ENCODE peak calls at places on chromosomes 16 and 17, in seven cellular contexts. One of them, this sample, is unnamed.

GRCh38 chr17:63945851-63946439 is 13.8 kb upstream of the CD79B start:
- DNase-seq in NCI-H1105 treated with DMSO at 0.1 percent for 48 hours: no peak
- DNase-seq in anterior cingulate cortex: no peak
- DNase-seq in left ventricle myocardium inferior: no peak
- DNase-seq in posterior vena cava: no peak
- DNase-seq in ELF-1: no peak
- DNase-seq in activated gamma-delta T cell treated with Interleukin-2 at 50 U/mL for 16 hours: no peak
- DNase-seq in this sample: no peak

GRCh38 chr16:56202036-56202435 is 10.7 kb downstream of the GNAO1 start:
- DNase-seq in NCI-H1105 treated with DMSO at 0.1 percent for 48 hours: peak
- DNase-seq in anterior cingulate cortex: no peak
- DNase-seq in left ventricle myocardium inferior: no peak
- DNase-seq in posterior vena cava: no peak
- DNase-seq in ELF-1: no peak
- DNase-seq in activated gamma-delta T cell treated with Interleukin-2 at 50 U/mL for 16 hours: peak
- DNase-seq in this sample: no peak

GRCh38 chr17:71550675-71551074 is 570.1 kb upstream of the SOX9 start:
- DNase-seq in NCI-H1105 treated with DMSO at 0.1 percent for 48 hours: no peak
- DNase-seq in anterior cingulate cortex: no peak
- DNase-seq in left ventricle myocardium inferior: no peak
- DNase-seq in posterior vena cava: no peak
- DNase-seq in ELF-1: no peak
- DNase-seq in activated gamma-delta T cell treated with Interleukin-2 at 50 U/mL for 16 hours: no peak
- DNase-seq in this sample: no peak

GRCh38 chr16:86828653-86829052 is 250.3 kb downstream of the FOXL1 start:
- DNase-seq in NCI-H1105 treated with DMSO at 0.1 percent for 48 hours: no peak
- DNase-seq in anterior cingulate cortex: no peak
- DNase-seq in left ventricle myocardium inferior: no peak
- DNase-seq in posterior vena cava: peak
- DNase-seq in ELF-1: no peak
- DNase-seq in activated gamma-delta T cell treated with Interleukin-2 at 50 U/mL for 16 hours: no peak
- DNase-seq in this sample: no peak

GRCh38 chr16:53952215-53953208 is 248.6 kb downstream of the FTO start:
- DNase-seq in NCI-H1105 treated with DMSO at 0.1 percent for 48 hours: peak
- DNase-seq in anterior cingulate cortex: no peak
- DNase-seq in left ventricle myocardium inferior: no peak
- DNase-seq in posterior vena cava: no peak
- DNase-seq in ELF-1: no peak
- DNase-seq in activated gamma-delta T cell treated with Interleukin-2 at 50 U/mL for 16 hours: no peak
- DNase-seq in this sample: no peak

GRCh38 chr16:73750639-73751038 is 546.0 kb upstream of the PSMD7 start:
- DNase-seq in NCI-H1105 treated with DMSO at 0.1 percent for 48 hours: peak
- DNase-seq in anterior cingulate cortex: no peak
- DNase-seq in left ventricle myocardium inferior: no peak
- DNase-seq in posterior vena cava: no peak
- DNase-seq in ELF-1: no peak
- DNase-seq in activated gamma-delta T cell treated with Interleukin-2 at 50 U/mL for 16 hours: no peak
- DNase-seq in this sample: no peak

GRCh38 chr16:11914210-11914758 is 1.5 kb downstream of the GSPT1 start:
- DNase-seq in NCI-H1105 treated with DMSO at 0.1 percent for 48 hours: no peak
- DNase-seq in anterior cingulate cortex: no peak
- DNase-seq in left ventricle myocardium inferior: no peak
- DNase-seq in posterior vena cava: no peak
- DNase-seq in ELF-1: no peak
- DNase-seq in activated gamma-delta T cell treated with Interleukin-2 at 50 U/mL for 16 hours: no peak
- DNase-seq in this sample: no peak

GRCh38 chr16:67378642-67379041 is 14.7 kb downstream of the TPPP3 start:
- DNase-seq in NCI-H1105 treated with DMSO at 0.1 percent for 48 hours: no peak
- DNase-seq in anterior cingulate cortex: no peak
- DNase-seq in left ventricle myocardium inferior: no peak
- DNase-seq in posterior vena cava: no peak
- DNase-seq in ELF-1: no peak
- DNase-seq in activated gamma-delta T cell treated with Interleukin-2 at 50 U/mL for 16 hours: no peak
- DNase-seq in this sample: no peak

GRCh38 chr17:44097110-44097810 is 26.2 kb downstream of the HDAC5 start:
- DNase-seq in NCI-H1105 treated with DMSO at 0.1 percent for 48 hours: no peak
- DNase-seq in anterior cingulate cortex: no peak
- DNase-seq in left ventricle myocardium inferior: peak
- DNase-seq in posterior vena cava: no peak
- DNase-seq in ELF-1: peak
- DNase-seq in activated gamma-delta T cell treated with Interleukin-2 at 50 U/mL for 16 hours: no peak
- DNase-seq in this sample: no peak

GRCh38 chr17:56653877-56654276 is 60.4 kb downstream of the NOG start:
- DNase-seq in NCI-H1105 treated with DMSO at 0.1 percent for 48 hours: peak
- DNase-seq in anterior cingulate cortex: no peak
- DNase-seq in left ventricle myocardium inferior: no peak
- DNase-seq in posterior vena cava: no peak
- DNase-seq in ELF-1: peak
- DNase-seq in activated gamma-delta T cell treated with Interleukin-2 at 50 U/mL for 16 hours: peak
- DNase-seq in this sample: peak

GRCh38 chr16:31298958-31299357 is 39.2 kb downstream of the ITGAM start:
- DNase-seq in NCI-H1105 treated with DMSO at 0.1 percent for 48 hours: no peak
- DNase-seq in anterior cingulate cortex: no peak
- DNase-seq in left ventricle myocardium inferior: no peak
- DNase-seq in posterior vena cava: no peak
- DNase-seq in ELF-1: no peak
- DNase-seq in activated gamma-delta T cell treated with Interleukin-2 at 50 U/mL for 16 hours: no peak
- DNase-seq in this sample: no peak

GRCh38 chr17:51165680-51166197 is 472 bp upstream of the NME2 start:
- DNase-seq in NCI-H1105 treated with DMSO at 0.1 percent for 48 hours: no peak
- DNase-seq in anterior cingulate cortex: no peak
- DNase-seq in left ventricle myocardium inferior: no peak
- DNase-seq in posterior vena cava: no peak
- DNase-seq in ELF-1: no peak
- DNase-seq in activated gamma-delta T cell treated with Interleukin-2 at 50 U/mL for 16 hours: no peak
- DNase-seq in this sample: peak

GRCh38 chr17:8222630-8223355 is 12.4 kb upstream of the AURKB start:
- DNase-seq in NCI-H1105 treated with DMSO at 0.1 percent for 48 hours: peak
- DNase-seq in anterior cingulate cortex: peak
- DNase-seq in left ventricle myocardium inferior: peak
- DNase-seq in posterior vena cava: peak
- DNase-seq in ELF-1: peak
- DNase-seq in activated gamma-delta T cell treated with Interleukin-2 at 50 U/mL for 16 hours: peak
- DNase-seq in this sample: peak

GRCh38 chr16:56984639-56985038 is 4.7 kb upstream of the NLRC5 start:
- DNase-seq in NCI-H1105 treated with DMSO at 0.1 percent for 48 hours: no peak
- DNase-seq in anterior cingulate cortex: no peak
- DNase-seq in left ventricle myocardium inferior: no peak
- DNase-seq in posterior vena cava: peak
- DNase-seq in ELF-1: no peak
- DNase-seq in activated gamma-delta T cell treated with Interleukin-2 at 50 U/mL for 16 hours: no peak
- DNase-seq in this sample: no peak

GRCh38 chr17:18257268-18257681 is 1.3 kb downstream of the FLII start:
- DNase-seq in NCI-H1105 treated with DMSO at 0.1 percent for 48 hours: no peak
- DNase-seq in anterior cingulate cortex: no peak
- DNase-seq in left ventricle myocardium inferior: no peak
- DNase-seq in posterior vena cava: no peak
- DNase-seq in ELF-1: peak
- DNase-seq in activated gamma-delta T cell treated with Interleukin-2 at 50 U/mL for 16 hours: no peak
- DNase-seq in this sample: no peak

GRCh38 chr17:34368455-34369195 is 5.6 kb upstream of the CCL1 start:
- DNase-seq in NCI-H1105 treated with DMSO at 0.1 percent for 48 hours: no peak
- DNase-seq in anterior cingulate cortex: no peak
- DNase-seq in left ventricle myocardium inferior: no peak
- DNase-seq in posterior vena cava: peak
- DNase-seq in ELF-1: no peak
- DNase-seq in activated gamma-delta T cell treated with Interleukin-2 at 50 U/mL for 16 hours: no peak
- DNase-seq in this sample: no peak

GRCh38 chr17:35051183-35051578 is 12.3 kb downstream of the RFFL start:
- DNase-seq in NCI-H1105 treated with DMSO at 0.1 percent for 48 hours: no peak
- DNase-seq in anterior cingulate cortex: peak
- DNase-seq in left ventricle myocardium inferior: no peak
- DNase-seq in posterior vena cava: no peak
- DNase-seq in ELF-1: no peak
- DNase-seq in activated gamma-delta T cell treated with Interleukin-2 at 50 U/mL for 16 hours: peak
- DNase-seq in this sample: no peak

GRCh38 chr17:18959071-18959844 is 7.3 kb downstream of the SLC5A10 start:
- DNase-seq in NCI-H1105 treated with DMSO at 0.1 percent for 48 hours: no peak
- DNase-seq in anterior cingulate cortex: no peak
- DNase-seq in left ventricle myocardium inferior: no peak
- DNase-seq in posterior vena cava: no peak
- DNase-seq in ELF-1: peak
- DNase-seq in activated gamma-delta T cell treated with Interleukin-2 at 50 U/mL for 16 hours: no peak
- DNase-seq in this sample: no peak

GRCh38 chr16:600781-601180 is 10.9 kb downstream of the RAB40C start:
- DNase-seq in NCI-H1105 treated with DMSO at 0.1 percent for 48 hours: no peak
- DNase-seq in anterior cingulate cortex: no peak
- DNase-seq in left ventricle myocardium inferior: no peak
- DNase-seq in posterior vena cava: no peak
- DNase-seq in ELF-1: peak
- DNase-seq in activated gamma-delta T cell treated with Interleukin-2 at 50 U/mL for 16 hours: no peak
- DNase-seq in this sample: no peak

GRCh38 chr16:29811896-29812665 is at the start of gene PRRT2:
- DNase-seq in NCI-H1105 treated with DMSO at 0.1 percent for 48 hours: peak
- DNase-seq in anterior cingulate cortex: peak
- DNase-seq in left ventricle myocardium inferior: peak
- DNase-seq in posterior vena cava: no peak
- DNase-seq in ELF-1: peak
- DNase-seq in activated gamma-delta T cell treated with Interleukin-2 at 50 U/mL for 16 hours: peak
- DNase-seq in this sample: peak

GRCh38 chr17:42009170-42009569 is 8.1 kb downstream of the DNAJC7 start:
- DNase-seq in NCI-H1105 treated with DMSO at 0.1 percent for 48 hours: no peak
- DNase-seq in anterior cingulate cortex: peak
- DNase-seq in left ventricle myocardium inferior: no peak
- DNase-seq in posterior vena cava: no peak
- DNase-seq in ELF-1: no peak
- DNase-seq in activated gamma-delta T cell treated with Interleukin-2 at 50 U/mL for 16 hours: no peak
- DNase-seq in this sample: no peak

GRCh38 chr17:28147026-28147425 is 104.5 kb downstream of the NLK start:
- DNase-seq in NCI-H1105 treated with DMSO at 0.1 percent for 48 hours: peak
- DNase-seq in anterior cingulate cortex: no peak
- DNase-seq in left ventricle myocardium inferior: no peak
- DNase-seq in posterior vena cava: no peak
- DNase-seq in ELF-1: no peak
- DNase-seq in activated gamma-delta T cell treated with Interleukin-2 at 50 U/mL for 16 hours: no peak
- DNase-seq in this sample: no peak

GRCh38 chr16:65180986-65181710 is 59.3 kb upstream of the CDH11 start:
- DNase-seq in NCI-H1105 treated with DMSO at 0.1 percent for 48 hours: no peak
- DNase-seq in anterior cingulate cortex: no peak
- DNase-seq in left ventricle myocardium inferior: no peak
- DNase-seq in posterior vena cava: no peak
- DNase-seq in ELF-1: no peak
- DNase-seq in activated gamma-delta T cell treated with Interleukin-2 at 50 U/mL for 16 hours: no peak
- DNase-seq in this sample: no peak

GRCh38 chr16:55540221-55540620 is 26.3 kb upstream of the CAPNS2 start:
- DNase-seq in NCI-H1105 treated with DMSO at 0.1 percent for 48 hours: no peak
- DNase-seq in anterior cingulate cortex: no peak
- DNase-seq in left ventricle myocardium inferior: no peak
- DNase-seq in posterior vena cava: no peak
- DNase-seq in ELF-1: no peak
- DNase-seq in activated gamma-delta T cell treated with Interleukin-2 at 50 U/mL for 16 hours: no peak
- DNase-seq in this sample: no peak

GRCh38 chr17:39664581-39665561 is at the start of gene TCAP:
- DNase-seq in NCI-H1105 treated with DMSO at 0.1 percent for 48 hours: no peak
- DNase-seq in anterior cingulate cortex: no peak
- DNase-seq in left ventricle myocardium inferior: peak
- DNase-seq in posterior vena cava: no peak
- DNase-seq in ELF-1: no peak
- DNase-seq in activated gamma-delta T cell treated with Interleukin-2 at 50 U/mL for 16 hours: no peak
- DNase-seq in this sample: no peak

GRCh38 chr16:66043326-66043725 is 323.2 kb upstream of the CDH5 start:
- DNase-seq in NCI-H1105 treated with DMSO at 0.1 percent for 48 hours: no peak
- DNase-seq in anterior cingulate cortex: no peak
- DNase-seq in left ventricle myocardium inferior: no peak
- DNase-seq in posterior vena cava: no peak
- DNase-seq in ELF-1: no peak
- DNase-seq in activated gamma-delta T cell treated with Interleukin-2 at 50 U/mL for 16 hours: no peak
- DNase-seq in this sample: no peak

This sample was measured in endothelial cell.